ENCODE peak calls at places on chromosome 22, in four cellular contexts. L, X, G and E are unnamed samples.

GRCh38 chr22:24146190-24146616 is 35.1 kb upstream of the SUSD2 start:
- DNase-seq in L (no peak), X (peak; percentile 81), G (peak; percentile 89), E (peak; percentile 45)

GRCh38 chr22:43848366-43849171 is 13.7 kb downstream of the SULT4A1 start:
- DNase-seq in L (no peak), X (no peak), G (peak; percentile 42), E (peak; percentile 11)

GRCh38 chr22:20542055-20542454 is 34.6 kb downstream of the MED15 start:
- DNase-seq in L (no peak), X (no peak), G (no peak), E (no peak)

GRCh38 chr22:23888615-23889401 is 5.4 kb upstream of the MIF start:
- DNase-seq in L (no peak), X (no peak), G (peak; percentile 22), E (no peak)

GRCh38 chr22:48489551-48490512 is 1337.8 kb downstream of the BRD1 start:
- DNase-seq in L (no peak), X (no peak), G (peak; percentile 44), E (no peak)

GRCh38 chr22:32202539-32203180 is 2.2 kb downstream of the RFPL2 start:
- DNase-seq in L (peak; percentile 19), X (peak; percentile 71), G (peak; percentile 23), E (peak; percentile 57)

GRCh38 chr22:47987885-47988515 is 1225.5 kb downstream of the TBC1D22A start:
- DNase-seq in L (no peak), X (no peak), G (no peak), E (no peak)

GRCh38 chr22:40714514-40714966 is 35.3 kb downstream of the MCHR1 start:
- DNase-seq in L (no peak), X (no peak), G (peak; percentile 29), E (peak; percentile 23)

GRCh38 chr22:32771761-32772160 is 29.7 kb upstream of the TIMP3 start:
- DNase-seq in L (no peak), X (no peak), G (no peak), E (no peak)

GRCh38 chr22:36470162-36470993 is 11.1 kb downstream of the TXN2 start:
- DNase-seq in L (peak; percentile 80), X (peak; percentile 86), G (peak; percentile 86), E (peak; percentile 92)

GRCh38 chr22:18055619-18056160 is 22.1 kb upstream of the PEX26 start:
- DNase-seq in L (no peak), X (no peak), G (no peak), E (no peak)

GRCh38 chr22:20807315-20807752 is 33.4 kb downstream of the SERPIND1 start:
- DNase-seq in L (peak; percentile 73), X (no peak), G (peak; percentile 96), E (peak; percentile 77)

GRCh38 chr22:46984751-46985506 is 222.5 kb downstream of the TBC1D22A start:
- DNase-seq in L (no peak), X (no peak), G (peak; percentile 66), E (peak; percentile 88)

GRCh38 chr22:23305922-23306374 is 125.6 kb downstream of the BCR start:
- DNase-seq in L (peak; percentile 45), X (no peak), G (peak; percentile 27), E (peak; percentile 68)

GRCh38 chr22:18095101-18095805 is 15.4 kb upstream of the TUBA8 start:
- DNase-seq in L (no peak), X (no peak), G (no peak), E (no peak)

GRCh38 chr22:20395181-20395896 is 1.4 kb downstream of the ZNF74 start:
- DNase-seq in L (no peak), X (no peak), G (no peak), E (no peak)

GRCh38 chr22:47274196-47274595 is 511.7 kb downstream of the TBC1D22A start:
- DNase-seq in L (no peak), X (no peak), G (no peak), E (no peak)

GRCh38 chr22:19121631-19122142 is 525 bp downstream of the DGCR2 start:
- DNase-seq in L (no peak), X (peak; percentile 59), G (peak; percentile 20), E (peak; percentile 49)

GRCh38 chr22:47067331-47067890 is 305.0 kb downstream of the TBC1D22A start:
- DNase-seq in L (no peak), X (no peak), G (no peak), E (no peak)

GRCh38 chr22:39500101-39500500 is 2.0 kb upstream of the MIEF1 start:
- DNase-seq in L (no peak), X (no peak), G (no peak), E (no peak)

GRCh38 chr22:38924197-38924952 is 33.0 kb upstream of the APOBEC3A start:
- DNase-seq in L (peak; percentile 68), X (peak; percentile 90), G (peak; percentile 92), E (peak; percentile 79)

GRCh38 chr22:45638834-45639746 is 32.5 kb upstream of the ATXN10 start:
- DNase-seq in L (no peak), X (peak; percentile 63), G (peak; percentile 54), E (peak; percentile 71)

GRCh38 chr22:47564158-47564450 is 801.7 kb downstream of the TBC1D22A start:
- DNase-seq in L (no peak), X (no peak), G (no peak), E (no peak)

GRCh38 chr22:39090426-39091064 is 6.5 kb upstream of the APOBEC3H start:
- DNase-seq in L (no peak), X (no peak), G (no peak), E (peak; percentile 94)

GRCh38 chr22:45163074-45163416 is 680 bp upstream of the NUP50 start:
- DNase-seq in L (no peak), X (no peak), G (peak; percentile 57), E (peak; percentile 49)

GRCh38 chr22:35697142-35697541 is 20.5 kb upstream of the APOL5 start:
- DNase-seq in L (no peak), X (no peak), G (no peak), E (no peak)

DNA sequence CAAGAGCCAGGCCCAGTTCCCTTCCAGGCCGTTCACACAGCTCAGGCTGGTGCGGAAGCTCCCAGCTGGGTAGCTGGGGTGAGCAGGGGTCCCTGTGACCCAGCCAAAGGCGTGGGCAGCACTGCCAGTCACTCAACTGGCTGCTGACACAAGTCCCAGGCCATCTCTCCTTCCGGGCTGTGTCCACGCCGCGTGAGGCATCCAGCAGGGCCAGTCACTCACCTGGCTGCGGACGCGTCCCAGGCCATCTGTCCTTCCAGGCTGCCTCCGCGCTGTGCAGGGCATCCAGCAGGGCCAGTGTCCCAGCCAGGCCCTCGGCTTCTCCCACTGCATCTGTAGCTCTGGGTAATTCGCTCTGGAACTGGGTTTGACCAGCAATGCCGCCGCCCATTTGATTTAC is 184.2 kb downstream of the BRD1 start:
- DNase-seq in L (no peak), X (no peak), G (no peak), E (no peak)
- H3K4me3 ChIP-seq in L (no peak overlapping the region), X (no peak overlapping the region), G (no peak overlapping the region), E (no peak overlapping the region)

GRCh38 chr22:27257987-27258386 is 543.6 kb downstream of the MN1 start:
- DNase-seq in L (no peak), X (no peak), G (no peak), E (no peak)
- TF ChIP-seq CTCF in L (peak; percentile 7), X (no peak), G (peak; percentile 20), E (no peak)

GRCh38 chr22:29482253-29482652 is 2.2 kb downstream of the NEFH start:
- DNase-seq in L (no peak), X (no peak), G (no peak), E (no peak)
- H3K4me3 ChIP-seq in L (peak overlapping the region; percentile 34), X (no peak overlapping the region), G (no peak overlapping the region), E (no peak overlapping the region)

GRCh38 chr22:30421695-30422480 is 3.7 kb upstream of the MTFP1 start:
- DNase-seq in L (no peak), X (peak; percentile 39), G (no peak), E (no peak)

GRCh38 chr22:30423959-30424380 is 1.6 kb upstream of the MTFP1 start:
- DNase-seq in L (peak; percentile 99), X (peak; percentile 99), G (peak; percentile 100), E (peak; percentile 99)

GRCh38 chr22:30424471-30425326 is 869 bp upstream of the MTFP1 start:
- DNase-seq in L (no peak), X (peak; percentile 45), G (no peak), E (peak; percentile 54)

GRCh38 chr22:30422481-30423295 is 2.9 kb upstream of the MTFP1 start:
- DNase-seq in L (no peak), X (peak; percentile 81), G (peak; percentile 89), E (peak; percentile 95)

GRCh38 chr22:30423296-30423958 is 2.1 kb upstream of the MTFP1 start:
- DNase-seq in L (no peak), X (no peak), G (no peak), E (peak; percentile 68)
- TF ChIP-seq CTCF in L (no peak), X (no peak), G (no peak), E (no peak)

GRCh38 chr22:37661160-37661924 is 2.8 kb downstream of the PDXP start:
- DNase-seq in L (no peak), X (no peak), G (peak; percentile 78), E (no peak)

GRCh38 chr22:37659897-37660708 is 1.6 kb downstream of the PDXP start:
- DNase-seq in L (no peak), X (peak; percentile 69), G (no peak), E (no peak)

GRCh38 chr22:37662039-37662438 is 3.5 kb downstream of the PDXP start:
- DNase-seq in L (no peak), X (no peak), G (no peak), E (no peak)

GRCh38 chr22:37659066-37659896 is 758 bp downstream of the PDXP start:
- DNase-seq in L (no peak), X (peak; percentile 85), G (no peak), E (no peak)

GRCh38 chr22:37660709-37661045 is 2.2 kb downstream of the PDXP start:
- DNase-seq in L (no peak), X (no peak), G (no peak), E (no peak)
- H3K4me3 ChIP-seq in L (peak overlapping the region; percentile 68), X (peak overlapping the region; percentile 60), G (no peak overlapping the region), E (no peak overlapping the region)

GRCh38 chr22:22196833-22197477 is 47.6 kb upstream of the VPREB1 start:
- DNase-seq in L (no peak), X (no peak), G (no peak), E (no peak)

GRCh38 chr22:22193923-22194322 is 50.7 kb upstream of the VPREB1 start:
- DNase-seq in L (no peak), X (no peak), G (no peak), E (no peak)

GRCh38 chr22:22194931-22195264 is 49.7 kb upstream of the VPREB1 start:
- DNase-seq in L (no peak), X (no peak), G (no peak), E (no peak)

GRCh38 chr22:22196018-22196533 is 48.5 kb upstream of the VPREB1 start:
- DNase-seq in L (no peak), X (no peak), G (no peak), E (no peak)

DNA sequence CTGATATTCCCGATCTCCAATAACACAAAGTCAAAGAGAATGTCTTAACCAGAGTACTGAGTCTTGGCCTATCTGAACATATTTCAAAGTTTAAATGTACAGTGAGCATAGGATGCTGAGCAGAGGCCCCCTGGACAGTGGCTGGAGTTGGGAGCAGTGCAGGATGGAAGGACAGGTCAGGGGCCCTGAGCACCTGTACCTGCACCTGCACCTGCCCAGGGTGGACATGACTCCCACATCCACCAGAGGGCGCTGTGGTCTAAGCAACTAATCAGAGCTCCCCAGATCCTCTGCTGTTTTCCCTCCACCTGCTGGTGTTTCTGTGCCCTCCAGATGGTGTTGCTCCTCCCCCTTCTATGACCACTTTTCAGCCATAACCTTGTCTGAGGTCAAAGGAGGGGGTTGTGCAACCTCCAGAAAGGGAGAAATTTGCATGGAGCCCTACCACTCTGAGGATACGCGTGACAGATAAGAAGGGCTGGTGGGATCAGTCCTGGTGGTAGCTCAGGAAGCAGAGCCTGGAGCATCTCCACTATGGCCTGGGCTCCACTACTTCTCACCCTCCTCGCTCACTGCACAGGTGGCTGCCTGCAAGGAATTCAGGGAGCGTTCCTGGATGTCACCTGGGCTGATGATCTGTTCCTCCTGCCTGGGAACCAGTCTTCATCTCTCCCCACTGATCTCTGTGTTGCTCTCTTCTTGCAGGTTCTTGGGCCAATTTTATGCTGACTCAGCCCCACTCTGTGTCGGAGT is 49.1 kb upstream of the VPREB1 start:
- DNase-seq in L (peak; percentile 38), X (peak; percentile 83), G (peak; percentile 31), E (peak; percentile 86)
- TF ChIP-seq CTCF in L (peak; percentile 94), X (peak; percentile 93), G (peak; percentile 70), E (peak; percentile 94)